ENCODE peak calls at places on chromosomes 12 and 14, in nine cellular contexts. A, H, J, F, L, K, Z, N and R are unnamed samples.

GRCh38 chr14:106129274-106129673 is 602.9 kb downstream of the TMEM121 start:
- DNase-seq in A (no peak), L (no peak), F (no peak), Z (no peak), N (no peak), J (no peak), K (no peak), H (peak; percentile 34), R (no peak)

GRCh38 chr12:54424232-54424631 is 5.2 kb upstream of the ITGA5 start:
- DNase-seq in F (peak; percentile 63), J (no peak), K (peak; percentile 54), A (peak; percentile 66), L (no peak), Z (no peak), N (no peak), H (no peak), R (no peak)

GRCh38 chr12:1932264-1932777 is 13.9 kb upstream of the CACNA2D4 start:
- DNase-seq in F (peak; percentile 12), A (peak; percentile 95), L (no peak), J (no peak), K (peak; percentile 53), N (no peak), Z (peak; percentile 79), H (no peak), R (no peak)

GRCh38 chr12:132560421-132560830 is 50.0 kb downstream of the LRCOL1 start:
- DNase-seq in J (no peak), Z (peak; percentile 46), A (no peak), H (no peak), K (peak; percentile 33), L (no peak), F (no peak), N (no peak), R (no peak)

GRCh38 chr12:114625294-114625851 is 58.6 kb downstream of the TBX3 start:
- DNase-seq in H (no peak), K (peak; percentile 77), J (peak; percentile 42), A (no peak), Z (peak; percentile 38), N (no peak), F (peak; percentile 77), L (peak; percentile 72), R (no peak)

GRCh38 chr12:109760930-109761630 is 47.5 kb downstream of the FAM222A start:
- DNase-seq in A (peak; percentile 54), F (no peak), K (no peak), J (no peak), Z (no peak), H (no peak), L (no peak), N (no peak), R (peak; percentile 26)

GRCh38 chr14:92105845-92106094 is 612 bp downstream of the ATXN3 start:
- DNase-seq in Z (peak; percentile 44), N (peak; percentile 27), F (no peak), A (peak; percentile 82), H (no peak), L (no peak), J (no peak), K (peak; percentile 77), R (peak; percentile 74)

GRCh38 chr12:94754653-94755052 is 104.3 kb upstream of the TMCC3 start:
- DNase-seq in Z (no peak), K (peak; percentile 42), A (no peak), N (no peak), F (no peak), H (no peak), L (no peak), J (no peak), R (no peak)

GRCh38 chr14:22555573-22556011 is 33.4 kb downstream of the DAD1 start:
- DNase-seq in Z (no peak), J (no peak), L (peak; percentile 52), N (no peak), K (peak; percentile 19), F (peak; percentile 29), H (no peak), A (no peak), R (no peak)

GRCh38 chr12:105352049-105352448 is 21.6 kb downstream of the C12orf75 start:
- DNase-seq in J (no peak), Z (no peak), N (no peak), K (no peak), A (no peak), H (no peak), F (no peak), L (no peak), R (no peak)

GRCh38 chr14:68627050-68627867 is 165.6 kb downstream of the ZFP36L1 start:
- DNase-seq in F (no peak), A (no peak), N (peak; percentile 76), H (no peak), K (no peak), J (no peak), Z (no peak), L (no peak), R (peak; percentile 80)

GRCh38 chr14:63203618-63204406 is 431 bp upstream of the RHOJ start:
- DNase-seq in N (peak; percentile 44), F (peak; percentile 88), H (no peak), K (peak; percentile 91), A (peak; percentile 94), L (peak; percentile 99), Z (peak; percentile 57), J (peak; percentile 98), R (peak; percentile 81)

GRCh38 chr12:114448618-114448933 is 42.6 kb upstream of the TBX5 start:
- DNase-seq in K (no peak), N (no peak), J (no peak), L (no peak), Z (no peak), A (no peak), H (no peak), F (no peak), R (no peak)

GRCh38 chr14:52703225-52703624 is 3.8 kb upstream of the PSMC6 start:
- DNase-seq in Z (peak; percentile 54), A (no peak), L (peak; percentile 98), N (no peak), F (peak; percentile 98), J (peak; percentile 81), K (peak; percentile 99), H (no peak), R (peak; percentile 57)

GRCh38 chr14:73365727-73366126 is 92.6 kb downstream of the NUMB start:
- DNase-seq in Z (no peak), H (no peak), A (no peak), J (no peak), K (peak; percentile 5), L (peak; percentile 8), N (peak; percentile 36), F (peak; percentile 24), R (no peak)

GRCh38 chr14:72565200-72565599 is 328.7 kb downstream of the DPF3 start:
- DNase-seq in Z (no peak), N (no peak), A (peak; percentile 56), F (no peak), L (no peak), H (no peak), K (peak; percentile 41), J (no peak), R (peak; percentile 65)

GRCh38 chr12:95143784-95144205 is 70.4 kb upstream of the NR2C1 start:
- DNase-seq in A (no peak), K (peak; percentile 51), N (no peak), Z (no peak), H (no peak), F (peak; percentile 7), J (no peak), L (peak; percentile 40), R (no peak)

GRCh38 chr12:131115766-131116165 is 162.1 kb downstream of the ADGRD1 start:
- DNase-seq in N (no peak), L (no peak), A (peak; percentile 36), K (no peak), H (no peak), Z (no peak), J (no peak), F (no peak), R (peak; percentile 11)

DNA sequence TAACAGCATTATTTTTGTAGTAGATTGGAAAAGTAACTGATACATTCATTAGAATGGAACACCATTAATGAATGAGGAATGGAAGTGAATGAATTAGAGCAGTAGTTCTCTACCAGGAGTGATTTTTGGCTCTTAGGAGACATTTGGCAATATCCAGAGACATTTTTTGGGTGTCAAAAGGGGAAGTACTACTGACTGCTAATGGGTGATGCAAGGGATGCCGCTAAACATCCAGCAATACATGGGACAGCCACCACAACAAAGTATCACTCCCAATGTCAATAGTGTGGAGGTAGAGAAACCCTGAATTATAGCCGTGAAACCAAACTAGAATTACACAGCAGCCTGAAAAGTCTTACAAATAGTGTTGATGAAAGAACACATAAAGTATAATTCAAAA is 1.5 kb downstream of the CHURC1 start:
- DNase-seq in Z (no peak), J (no peak), F (no peak), N (no peak), A (no peak), H (no peak), L (no peak), K (no peak), R (no peak)
- H3K4me3 ChIP-seq in Z (no peak overlapping the region), J (no peak overlapping the region), F (no peak overlapping the region), N (no peak overlapping the region), A (no peak overlapping the region), H (peak overlapping the region; percentile 98), L (no peak overlapping the region), K (peak overlapping the region; percentile 92), R (peak overlapping the region; percentile 26)

DNA sequence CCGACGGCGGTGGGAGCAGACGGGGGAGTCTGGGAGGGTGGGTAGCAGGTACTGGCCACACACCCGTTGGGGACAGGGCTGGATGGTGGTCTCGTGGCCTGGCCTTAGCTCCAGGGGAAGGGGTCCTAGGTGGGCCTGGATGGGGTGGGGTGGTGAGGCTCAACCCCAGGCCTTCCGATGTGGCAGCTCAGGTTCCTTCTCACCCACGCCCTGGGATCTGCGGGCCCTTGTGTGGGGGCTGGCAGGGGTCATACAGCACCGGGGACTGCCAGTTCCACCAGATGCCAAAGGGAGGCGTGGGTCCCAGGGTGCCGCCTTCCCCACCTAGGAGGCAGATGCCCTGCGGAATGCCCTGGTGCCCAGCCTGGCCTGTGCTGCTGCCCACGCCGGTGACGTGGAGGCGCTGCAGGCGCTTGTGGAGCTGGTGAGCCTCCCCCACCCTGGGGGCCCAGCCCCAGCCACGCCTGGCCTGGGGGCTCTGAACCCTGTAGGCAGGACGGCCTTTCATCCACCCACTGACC is 21.0 kb downstream of the ASPG start:
- DNase-seq in N (no peak), Z (peak; percentile 12), A (no peak), K (no peak), J (no peak), L (no peak), H (no peak), F (no peak), R (peak; percentile 70)
- H3K4me3 ChIP-seq in N (no peak overlapping the region), Z (no peak overlapping the region), A (no peak overlapping the region), K (no peak overlapping the region), J (no peak overlapping the region), L (no peak overlapping the region), H (no peak overlapping the region), F (no peak overlapping the region), R (no peak overlapping the region)

GRCh38 chr14:85532981-85533820 is 3.3 kb downstream of the FLRT2 start:
- DNase-seq in K (peak; percentile 91), N (peak; percentile 65), J (no peak), A (peak; percentile 79), L (peak; percentile 87), H (no peak), F (peak; percentile 91), Z (no peak), R (peak; percentile 82)
- H3K4me3 ChIP-seq in K (peak overlapping the region; percentile 96), N (peak overlapping the region; percentile 70), J (peak overlapping the region; percentile 82), A (peak overlapping the region; percentile 65), L (peak overlapping the region; percentile 67), H (no peak overlapping the region), F (peak overlapping the region; percentile 84), Z (peak overlapping the region; percentile 40), R (peak overlapping the region; percentile 57)

GRCh38 chr12:123141615-123142517 is 9.0 kb downstream of the PITPNM2 start:
- DNase-seq in A (peak; percentile 85), L (peak; percentile 84), J (peak; percentile 36), H (no peak), K (peak; percentile 91), Z (peak; percentile 84), F (peak; percentile 82), N (peak; percentile 65), R (peak; percentile 77)
- H3K4me3 ChIP-seq in A (no peak overlapping the region), L (no peak overlapping the region), J (no peak overlapping the region), H (no peak overlapping the region), K (peak overlapping the region; percentile 32), Z (no peak overlapping the region), F (no peak overlapping the region), N (no peak overlapping the region), R (no peak overlapping the region)